ENCODE peak calls at places on chromosome 3, in five cellular contexts. J is neural progenitor cell, X is progenitor cell of endocrine pancreas, R is transverse colon, G is GM12865. H is an unnamed sample.
A peak's percentile ranks its signal among the peaks of the same experiment; 100 is the strongest.

GRCh38 chr3:133840055-133840737 is 34.6 kb downstream of the SRPRB start:
- DNase-seq in R (no peak), G (no peak), J (no peak), X (no peak), H (no peak)

GRCh38 chr3:154904328-154904727 is 175.8 kb upstream of the MME start:
- DNase-seq in R (no peak), X (no peak), G (peak; percentile 9), J (peak; percentile 33), H (no peak)

GRCh38 chr3:50913279-50913678 is 238.6 kb downstream of the DOCK3 start:
- DNase-seq in J (no peak), G (no peak), R (no peak), X (no peak), H (no peak)

GRCh38 chr3:112293368-112294321 is at the start of gene SLC9C1:
- DNase-seq in G (peak; percentile 81), X (no peak), R (peak; percentile 40), J (peak; percentile 74), H (peak; percentile 21)

GRCh38 chr3:153734777-153735551 is 386.2 kb upstream of the ARHGEF26 start:
- DNase-seq in R (no peak), J (no peak), X (no peak), G (no peak), H (no peak)

GRCh38 chr3:154327871-154328270 is 3.6 kb upstream of the DHX36 start:
- DNase-seq in X (no peak), R (no peak), G (no peak), J (no peak), H (no peak)

GRCh38 chr3:73546961-73547360 is 77.8 kb downstream of the PDZRN3 start:
- DNase-seq in G (no peak), R (no peak), J (no peak), X (no peak), H (no peak)

GRCh38 chr3:72271215-72271614 is 486.3 kb upstream of the PROK2 start:
- DNase-seq in J (no peak), R (no peak), G (no peak), X (no peak), H (no peak)

GRCh38 chr3:25727316-25727715 is 55.9 kb downstream of the NGLY1 start:
- DNase-seq in G (no peak), X (no peak), J (no peak), R (no peak), H (no peak)

GRCh38 chr3:162517110-162517509 is 1020.5 kb downstream of the OTOL1 start:
- DNase-seq in J (no peak), G (no peak), R (no peak), X (no peak), H (no peak)

GRCh38 chr3:175149675-175150074 is 290.5 kb downstream of the NAALADL2 start:
- DNase-seq in X (no peak), G (peak; percentile 75), J (no peak), R (peak; percentile 68), H (no peak)

GRCh38 chr3:100957407-100958100 is 35.7 kb downstream of the ABI3BP start:
- DNase-seq in J (no peak), X (no peak), G (no peak), R (no peak), H (no peak)

GRCh38 chr3:189308594-189308993 is 136.8 kb downstream of the TPRG1 start:
- DNase-seq in X (no peak), J (no peak), R (no peak), G (no peak), H (no peak)

GRCh38 chr3:136860541-136860940 is 1.5 kb upstream of the NCK1 start:
- DNase-seq in X (no peak), R (no peak), J (peak; percentile 90), G (peak; percentile 5), H (no peak)

GRCh38 chr3:194342861-194343560 is 8.1 kb downstream of the CPN2 start:
- DNase-seq in G (no peak), X (no peak), R (no peak), J (no peak), H (no peak)

GRCh38 chr3:192039593-192039992 is 578.6 kb downstream of the PYDC2 start:
- DNase-seq in G (no peak), R (no peak), X (no peak), J (no peak), H (no peak)

GRCh38 chr3:153752405-153753027 is 368.7 kb upstream of the ARHGEF26 start:
- DNase-seq in R (no peak), G (no peak), J (no peak), X (no peak), H (no peak)

GRCh38 chr3:170806676-170807075 is 63.3 kb downstream of the RPL22L1 start:
- DNase-seq in X (no peak), R (no peak), G (no peak), J (no peak), H (no peak)

GRCh38 chr3:170808041-170808440 is 62.0 kb downstream of the RPL22L1 start:
- DNase-seq in X (no peak), G (no peak), R (no peak), J (no peak), H (no peak)

GRCh38 chr3:170809975-170810357 is 60.0 kb downstream of the RPL22L1 start:
- DNase-seq in X (no peak), J (no peak), G (no peak), R (no peak), H (no peak)

GRCh38 chr3:170811515-170811914 is 58.5 kb downstream of the RPL22L1 start:
- DNase-seq in X (no peak), J (no peak), G (no peak), R (no peak), H (no peak)

DNA sequence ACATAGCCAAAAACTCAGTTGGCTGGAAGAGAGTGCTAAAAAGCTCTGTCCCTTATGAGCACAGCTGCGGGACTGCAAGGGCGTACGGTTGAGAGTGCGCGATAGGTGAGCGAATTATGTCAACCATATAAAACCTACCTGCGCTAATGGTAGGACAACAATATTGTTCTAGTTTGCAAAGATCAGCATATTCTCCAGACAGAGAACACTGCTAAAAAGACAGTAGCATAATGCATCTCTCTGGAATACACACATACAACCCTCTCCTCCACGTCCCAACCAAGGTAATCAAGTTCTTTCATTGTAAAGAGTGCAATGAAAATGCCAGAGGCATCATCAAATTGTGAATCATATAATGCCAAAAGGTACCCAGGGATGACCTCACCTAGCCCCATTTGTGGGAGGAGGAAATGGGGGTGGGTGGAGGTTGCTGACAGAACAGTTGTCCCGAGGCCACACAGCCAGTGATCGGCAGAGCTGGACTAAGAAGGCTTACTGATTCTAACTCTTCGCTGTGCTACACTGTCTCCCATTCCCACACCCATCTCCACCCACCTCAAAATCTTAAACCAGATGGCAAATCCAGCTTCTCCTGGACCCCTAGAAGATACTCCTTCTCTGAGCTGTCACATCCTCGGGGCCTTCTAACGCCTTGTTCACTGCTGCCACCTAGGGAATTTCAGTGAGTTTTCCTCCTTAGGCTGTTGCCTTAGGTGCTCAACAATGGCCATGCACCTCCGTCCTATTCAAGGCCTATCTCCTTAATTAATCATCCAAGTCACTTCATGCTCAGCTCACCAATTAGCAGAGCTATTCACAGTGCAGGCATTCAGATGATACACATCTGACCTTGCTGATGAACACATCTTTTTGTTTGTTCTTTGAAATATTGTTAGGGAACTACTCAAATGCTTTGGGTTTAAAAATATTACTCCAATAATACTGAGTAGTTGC is 60.7 kb downstream of the RPL22L1 start:
- DNase-seq in X (peak; percentile 14), J (peak; percentile 73), G (peak; percentile 41), R (peak; percentile 21), H (no peak)
- TF ChIP-seq CTCF in X (peak; percentile 64), J (peak; percentile 67), G (peak; percentile 42), R (peak; percentile 39), H (peak; percentile 66)

GRCh38 chr3:33798418-33799201 is at the start of gene PDCD6IP:
- DNase-seq in J (peak; percentile 93), G (peak; percentile 96), R (peak; percentile 95), X (peak; percentile 82), H (peak; percentile 59)
- TF ChIP-seq CTCF in J (peak; percentile 31), G (peak; percentile 23), R (peak; percentile 33), X (peak; percentile 17), H (peak; percentile 3)

GRCh38 chr3:37098884-37099283 is 75.5 kb downstream of the LRRFIP2 start:
- DNase-seq in X (no peak), J (no peak), R (no peak), G (no peak), H (no peak)
- TF ChIP-seq CTCF in X (no peak), J (no peak), R (no peak), G (no peak), H (no peak)

DNA sequence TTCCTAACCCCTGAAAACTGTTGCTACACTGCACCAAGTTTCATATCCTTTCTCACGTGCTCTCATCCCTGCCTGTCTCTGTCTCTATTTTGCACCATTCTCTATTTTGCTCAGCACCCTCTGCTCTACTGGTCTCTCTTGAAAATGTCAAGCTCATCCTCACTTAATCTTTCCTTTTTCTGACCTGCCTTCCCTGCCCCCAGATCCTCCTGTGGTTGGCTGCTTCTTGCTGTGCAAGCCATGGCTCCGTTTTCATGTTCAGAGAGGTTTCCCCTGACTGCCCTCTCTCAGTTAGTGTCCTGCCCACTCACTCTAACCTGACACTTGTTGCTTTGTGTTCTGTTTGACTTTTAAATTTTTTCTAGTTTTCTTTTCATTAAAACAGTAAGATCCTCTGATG is 6.0 kb downstream of the CCDC174 start:
- DNase-seq in J (no peak), R (no peak), X (no peak), G (no peak), H (no peak)
- TF ChIP-seq CTCF in J (no peak), R (no peak), X (no peak), G (no peak), H (no peak)

GRCh38 chr3:160950954-160951353 is 154.2 kb downstream of the B3GALNT1 start:
- DNase-seq in G (no peak), R (no peak), J (no peak), X (no peak), H (no peak)

GRCh38 chr3:160953681-160954080 is 151.5 kb downstream of the B3GALNT1 start:
- DNase-seq in R (no peak), G (no peak), J (no peak), X (no peak), H (no peak)

GRCh38 chr3:160951677-160952487 is 153.3 kb downstream of the B3GALNT1 start:
- DNase-seq in G (no peak), R (no peak), X (no peak), J (no peak), H (no peak)

GRCh38 chr3:160956785-160957184 is 148.4 kb downstream of the B3GALNT1 start:
- DNase-seq in X (no peak), G (peak; percentile 25), R (no peak), J (no peak), H (no peak)
- TF ChIP-seq CTCF in X (no peak), G (peak; percentile 41), R (no peak), J (no peak), H (peak; percentile 18)

H was measured in D721Med.